ENCODE peak calls at places on chromosomes 12 and 14, in six cellular contexts. One of them, this sample, is unnamed.

GRCh38 chr14:95291859-95292542 is 27.7 kb downstream of the CLMN start:
- DNase-seq in NCI-H1105: peak
- DNase-seq in OCI-LY7: peak
- DNase-seq in AG04450: no peak
- DNase-seq in CD8-positive, alpha-beta memory T cell: no peak
- DNase-seq in activated T-helper 1 cell treated with Interleukin-2 at 50 U/mL for 16 hours: no peak
- DNase-seq in this sample: peak

GRCh38 chr14:67517083-67517482 is 16.0 kb upstream of the PLEKHH1 start:
- DNase-seq in AG04450: no peak
- DNase-seq in activated T-helper 1 cell treated with Interleukin-2 at 50 U/mL for 16 hours: no peak
- DNase-seq in NCI-H1105: no peak
- DNase-seq in CD8-positive, alpha-beta memory T cell: no peak
- DNase-seq in OCI-LY7: no peak
- DNase-seq in this sample: no peak

GRCh38 chr14:36817071-36817930 is 155.6 kb downstream of the PAX9 start:
- DNase-seq in CD8-positive, alpha-beta memory T cell: no peak
- DNase-seq in activated T-helper 1 cell treated with Interleukin-2 at 50 U/mL for 16 hours: no peak
- DNase-seq in AG04450: no peak
- DNase-seq in OCI-LY7: no peak
- DNase-seq in NCI-H1105: no peak
- DNase-seq in this sample: peak

GRCh38 chr14:90534091-90534837 is 137.4 kb downstream of the CALM1 start:
- DNase-seq in AG04450: no peak
- DNase-seq in CD8-positive, alpha-beta memory T cell: no peak
- DNase-seq in NCI-H1105: no peak
- DNase-seq in OCI-LY7: no peak
- DNase-seq in activated T-helper 1 cell treated with Interleukin-2 at 50 U/mL for 16 hours: no peak
- DNase-seq in this sample: no peak

GRCh38 chr12:116520225-116520624 is 39.0 kb upstream of the MAP1LC3B2 start:
- DNase-seq in AG04450: no peak
- DNase-seq in OCI-LY7: no peak
- DNase-seq in NCI-H1105: no peak
- DNase-seq in activated T-helper 1 cell treated with Interleukin-2 at 50 U/mL for 16 hours: no peak
- DNase-seq in CD8-positive, alpha-beta memory T cell: no peak
- DNase-seq in this sample: no peak

GRCh38 chr12:5085896-5086295 is 42.2 kb downstream of the KCNA5 start:
- DNase-seq in OCI-LY7: no peak
- DNase-seq in AG04450: peak
- DNase-seq in NCI-H1105: no peak
- DNase-seq in activated T-helper 1 cell treated with Interleukin-2 at 50 U/mL for 16 hours: no peak
- DNase-seq in CD8-positive, alpha-beta memory T cell: no peak
- DNase-seq in this sample: no peak

GRCh38 chr12:76711241-76711640 is 52.7 kb upstream of the ZDHHC17 start:
- DNase-seq in activated T-helper 1 cell treated with Interleukin-2 at 50 U/mL for 16 hours: no peak
- DNase-seq in NCI-H1105: no peak
- DNase-seq in OCI-LY7: no peak
- DNase-seq in CD8-positive, alpha-beta memory T cell: no peak
- DNase-seq in AG04450: no peak
- DNase-seq in this sample: no peak

GRCh38 chr12:29208060-29208459 is 59.0 kb downstream of the FAR2 start:
- DNase-seq in activated T-helper 1 cell treated with Interleukin-2 at 50 U/mL for 16 hours: no peak
- DNase-seq in NCI-H1105: no peak
- DNase-seq in AG04450: no peak
- DNase-seq in CD8-positive, alpha-beta memory T cell: no peak
- DNase-seq in OCI-LY7: no peak
- DNase-seq in this sample: no peak

GRCh38 chr12:45192041-45192695 is 23.7 kb upstream of the ANO6 start:
- DNase-seq in OCI-LY7: no peak
- DNase-seq in NCI-H1105: no peak
- DNase-seq in activated T-helper 1 cell treated with Interleukin-2 at 50 U/mL for 16 hours: no peak
- DNase-seq in CD8-positive, alpha-beta memory T cell: no peak
- DNase-seq in AG04450: no peak
- DNase-seq in this sample: no peak

GRCh38 chr14:55807536-55807935 is 227.5 kb downstream of the KTN1 start:
- DNase-seq in NCI-H1105: peak
- DNase-seq in CD8-positive, alpha-beta memory T cell: no peak
- DNase-seq in activated T-helper 1 cell treated with Interleukin-2 at 50 U/mL for 16 hours: no peak
- DNase-seq in OCI-LY7: no peak
- DNase-seq in AG04450: no peak
- DNase-seq in this sample: peak

GRCh38 chr14:100673085-100673806 is 53.4 kb upstream of the DLK1 start:
- DNase-seq in CD8-positive, alpha-beta memory T cell: no peak
- DNase-seq in AG04450: no peak
- DNase-seq in OCI-LY7: no peak
- DNase-seq in NCI-H1105: peak
- DNase-seq in activated T-helper 1 cell treated with Interleukin-2 at 50 U/mL for 16 hours: no peak
- DNase-seq in this sample: peak

GRCh38 chr14:91349481-91350074 is 68.0 kb downstream of the CCDC88C start:
- DNase-seq in NCI-H1105: no peak
- DNase-seq in OCI-LY7: peak
- DNase-seq in AG04450: no peak
- DNase-seq in activated T-helper 1 cell treated with Interleukin-2 at 50 U/mL for 16 hours: peak
- DNase-seq in CD8-positive, alpha-beta memory T cell: peak
- DNase-seq in this sample: no peak

GRCh38 chr12:52691076-52691764 is 11.0 kb upstream of the KRT1 start:
- DNase-seq in AG04450: no peak
- DNase-seq in NCI-H1105: peak
- DNase-seq in CD8-positive, alpha-beta memory T cell: peak
- DNase-seq in activated T-helper 1 cell treated with Interleukin-2 at 50 U/mL for 16 hours: peak
- DNase-seq in OCI-LY7: peak
- DNase-seq in this sample: no peak

GRCh38 chr14:69137456-69138188 is 15.3 kb downstream of the DCAF5 start:
- DNase-seq in NCI-H1105: no peak
- DNase-seq in AG04450: no peak
- DNase-seq in activated T-helper 1 cell treated with Interleukin-2 at 50 U/mL for 16 hours: no peak
- DNase-seq in CD8-positive, alpha-beta memory T cell: no peak
- DNase-seq in OCI-LY7: no peak
- DNase-seq in this sample: no peak

GRCh38 chr14:65495196-65495595 is 82.7 kb downstream of the FUT8 start:
- DNase-seq in CD8-positive, alpha-beta memory T cell: no peak
- DNase-seq in AG04450: no peak
- DNase-seq in activated T-helper 1 cell treated with Interleukin-2 at 50 U/mL for 16 hours: no peak
- DNase-seq in OCI-LY7: no peak
- DNase-seq in NCI-H1105: no peak
- DNase-seq in this sample: no peak

GRCh38 chr14:60153996-60154395 is 11.2 kb downstream of the DHRS7 start:
- DNase-seq in AG04450: no peak
- DNase-seq in CD8-positive, alpha-beta memory T cell: no peak
- DNase-seq in NCI-H1105: no peak
- DNase-seq in activated T-helper 1 cell treated with Interleukin-2 at 50 U/mL for 16 hours: no peak
- DNase-seq in OCI-LY7: no peak
- DNase-seq in this sample: no peak

GRCh38 chr12:117152793-117153775 is 37.2 kb downstream of the FBXO21 start:
- DNase-seq in CD8-positive, alpha-beta memory T cell: no peak
- DNase-seq in NCI-H1105: no peak
- DNase-seq in AG04450: no peak
- DNase-seq in OCI-LY7: no peak
- DNase-seq in activated T-helper 1 cell treated with Interleukin-2 at 50 U/mL for 16 hours: no peak
- DNase-seq in this sample: no peak

GRCh38 chr12:57092529-57092862 is 3.6 kb downstream of the NAB2 start:
- DNase-seq in activated T-helper 1 cell treated with Interleukin-2 at 50 U/mL for 16 hours: no peak
- DNase-seq in OCI-LY7: no peak
- DNase-seq in CD8-positive, alpha-beta memory T cell: no peak
- DNase-seq in AG04450: no peak
- DNase-seq in NCI-H1105: no peak
- DNase-seq in this sample: no peak

GRCh38 chr14:96151242-96151641 is 53.4 kb upstream of the BDKRB2 start:
- DNase-seq in CD8-positive, alpha-beta memory T cell: no peak
- DNase-seq in OCI-LY7: no peak
- DNase-seq in NCI-H1105: no peak
- DNase-seq in activated T-helper 1 cell treated with Interleukin-2 at 50 U/mL for 16 hours: no peak
- DNase-seq in AG04450: no peak
- DNase-seq in this sample: no peak

GRCh38 chr14:76718306-76719075 is 42.8 kb upstream of the VASH1 start:
- DNase-seq in CD8-positive, alpha-beta memory T cell: no peak
- DNase-seq in OCI-LY7: no peak
- DNase-seq in activated T-helper 1 cell treated with Interleukin-2 at 50 U/mL for 16 hours: no peak
- DNase-seq in NCI-H1105: no peak
- DNase-seq in AG04450: no peak
- DNase-seq in this sample: no peak

GRCh38 chr12:25977047-25977446 is 18.6 kb downstream of the RASSF8 start:
- DNase-seq in OCI-LY7: no peak
- DNase-seq in AG04450: no peak
- DNase-seq in CD8-positive, alpha-beta memory T cell: no peak
- DNase-seq in NCI-H1105: no peak
- DNase-seq in activated T-helper 1 cell treated with Interleukin-2 at 50 U/mL for 16 hours: no peak
- DNase-seq in this sample: no peak

GRCh38 chr12:116096874-116097273 is 180.6 kb downstream of the MED13L start:
- DNase-seq in AG04450: no peak
- DNase-seq in activated T-helper 1 cell treated with Interleukin-2 at 50 U/mL for 16 hours: no peak
- DNase-seq in OCI-LY7: no peak
- DNase-seq in CD8-positive, alpha-beta memory T cell: no peak
- DNase-seq in NCI-H1105: no peak
- DNase-seq in this sample: no peak

GRCh38 chr12:34371050-34371449 is 348.8 kb downstream of the ALG10 start:
- DNase-seq in OCI-LY7: no peak
- DNase-seq in activated T-helper 1 cell treated with Interleukin-2 at 50 U/mL for 16 hours: no peak
- DNase-seq in NCI-H1105: no peak
- DNase-seq in AG04450: no peak
- DNase-seq in CD8-positive, alpha-beta memory T cell: no peak
- DNase-seq in this sample: no peak

GRCh38 chr12:116476227-116476852 is 82.8 kb upstream of the MAP1LC3B2 start:
- DNase-seq in AG04450: no peak
- DNase-seq in CD8-positive, alpha-beta memory T cell: no peak
- DNase-seq in NCI-H1105: no peak
- DNase-seq in activated T-helper 1 cell treated with Interleukin-2 at 50 U/mL for 16 hours: no peak
- DNase-seq in OCI-LY7: no peak
- DNase-seq in this sample: no peak

GRCh38 chr12:121217066-121217465 is 7.1 kb downstream of the P2RX4 start:
- DNase-seq in OCI-LY7: no peak
- DNase-seq in NCI-H1105: no peak
- DNase-seq in AG04450: no peak
- DNase-seq in CD8-positive, alpha-beta memory T cell: no peak
- DNase-seq in activated T-helper 1 cell treated with Interleukin-2 at 50 U/mL for 16 hours: no peak
- DNase-seq in this sample: no peak

GRCh38 chr12:75600146-75600545 is 88.7 kb upstream of the KRR1 start:
- DNase-seq in OCI-LY7: no peak
- DNase-seq in NCI-H1105: no peak
- DNase-seq in AG04450: no peak
- DNase-seq in activated T-helper 1 cell treated with Interleukin-2 at 50 U/mL for 16 hours: no peak
- DNase-seq in CD8-positive, alpha-beta memory T cell: no peak
- DNase-seq in this sample: no peak

GRCh38 chr14:54166049-54166950 is 209.7 kb upstream of the BMP4 start:
- DNase-seq in CD8-positive, alpha-beta memory T cell: no peak
- DNase-seq in OCI-LY7: no peak
- DNase-seq in AG04450: no peak
- DNase-seq in NCI-H1105: no peak
- DNase-seq in activated T-helper 1 cell treated with Interleukin-2 at 50 U/mL for 16 hours: no peak
- DNase-seq in this sample: no peak

GRCh38 chr14:57970175-57970574 is 104.3 kb upstream of the SLC35F4 start:
- DNase-seq in activated T-helper 1 cell treated with Interleukin-2 at 50 U/mL for 16 hours: no peak
- DNase-seq in OCI-LY7: no peak
- DNase-seq in CD8-positive, alpha-beta memory T cell: no peak
- DNase-seq in AG04450: no peak
- DNase-seq in NCI-H1105: no peak
- DNase-seq in this sample: no peak

GRCh38 chr14:24259282-24260025 is 3.5 kb downstream of the TGM1 start:
- DNase-seq in OCI-LY7: no peak
- DNase-seq in AG04450: no peak
- DNase-seq in CD8-positive, alpha-beta memory T cell: no peak
- DNase-seq in activated T-helper 1 cell treated with Interleukin-2 at 50 U/mL for 16 hours: no peak
- DNase-seq in NCI-H1105: no peak
- DNase-seq in this sample: no peak

GRCh38 chr12:112130461-112130998 is 5.2 kb downstream of the TRAFD1 start:
- DNase-seq in CD8-positive, alpha-beta memory T cell: peak
- DNase-seq in AG04450: no peak
- DNase-seq in OCI-LY7: peak
- DNase-seq in NCI-H1105: no peak
- DNase-seq in activated T-helper 1 cell treated with Interleukin-2 at 50 U/mL for 16 hours: no peak
- DNase-seq in this sample: no peak

GRCh38 chr12:104975621-104976343 is 10.3 kb upstream of the NOPCHAP1 start:
- DNase-seq in AG04450: no peak
- DNase-seq in activated T-helper 1 cell treated with Interleukin-2 at 50 U/mL for 16 hours: no peak
- DNase-seq in NCI-H1105: no peak
- DNase-seq in OCI-LY7: no peak
- DNase-seq in CD8-positive, alpha-beta memory T cell: no peak
- DNase-seq in this sample: no peak

This sample was measured in NCI-H2171.